ENCODE peak calls at places on chromosomes 7 and 10, in six cellular contexts. One of them, this sample, is unnamed.

GRCh38 chr10:91756286-91756685 is 41.9 kb upstream of the TNKS2 start:
- DNase-seq in AG09309: peak; percentile 7
- DNase-seq in right lobe of liver: no peak
- DNase-seq in cardiac muscle cell: peak; percentile 56
- DNase-seq in astrocyte: peak; percentile 85
- DNase-seq in PC-3: no peak
- DNase-seq in this sample: no peak

GRCh38 chr10:72881291-72881690 is 12.2 kb upstream of the OIT3 start:
- DNase-seq in AG09309: no peak
- DNase-seq in cardiac muscle cell: no peak
- DNase-seq in astrocyte: no peak
- DNase-seq in PC-3: no peak
- DNase-seq in right lobe of liver: no peak
- DNase-seq in this sample: no peak

GRCh38 chr7:7534031-7534430 is 1.6 kb downstream of the COL28A1 start:
- DNase-seq in PC-3: no peak
- DNase-seq in cardiac muscle cell: no peak
- DNase-seq in AG09309: no peak
- DNase-seq in astrocyte: no peak
- DNase-seq in right lobe of liver: no peak
- DNase-seq in this sample: no peak

GRCh38 chr7:51007708-51008505 is 225.2 kb upstream of the GRB10 start:
- DNase-seq in AG09309: no peak
- DNase-seq in right lobe of liver: no peak
- DNase-seq in cardiac muscle cell: no peak
- DNase-seq in PC-3: no peak
- DNase-seq in astrocyte: no peak
- DNase-seq in this sample: no peak

GRCh38 chr10:101485681-101486554 is 102.1 kb downstream of the POLL start:
- DNase-seq in right lobe of liver: peak; percentile 70
- DNase-seq in AG09309: no peak
- DNase-seq in cardiac muscle cell: peak; percentile 15
- DNase-seq in PC-3: no peak
- DNase-seq in astrocyte: no peak
- DNase-seq in this sample: peak; percentile 35

GRCh38 chr7:34066968-34067367 is 161.6 kb downstream of the BMPER start:
- DNase-seq in astrocyte: no peak
- DNase-seq in right lobe of liver: no peak
- DNase-seq in cardiac muscle cell: no peak
- DNase-seq in PC-3: peak; percentile 19
- DNase-seq in AG09309: no peak
- DNase-seq in this sample: no peak

GRCh38 chr10:24989867-24990266 is 26.1 kb downstream of the ENKUR start:
- DNase-seq in astrocyte: no peak
- DNase-seq in right lobe of liver: no peak
- DNase-seq in PC-3: peak; percentile 39
- DNase-seq in cardiac muscle cell: no peak
- DNase-seq in AG09309: no peak
- DNase-seq in this sample: no peak

GRCh38 chr7:46774515-46774914 is 807.4 kb downstream of the TNS3 start:
- DNase-seq in astrocyte: no peak
- DNase-seq in right lobe of liver: no peak
- DNase-seq in cardiac muscle cell: peak; percentile 19
- DNase-seq in PC-3: no peak
- DNase-seq in AG09309: no peak
- DNase-seq in this sample: no peak

GRCh38 chr7:44880317-44881018 is 4.9 kb downstream of the PURB start:
- DNase-seq in PC-3: no peak
- DNase-seq in AG09309: no peak
- DNase-seq in cardiac muscle cell: no peak
- DNase-seq in right lobe of liver: no peak
- DNase-seq in astrocyte: no peak
- DNase-seq in this sample: no peak

GRCh38 chr10:132544744-132545658 is 7.4 kb downstream of the INPP5A start:
- DNase-seq in AG09309: no peak
- DNase-seq in PC-3: no peak
- DNase-seq in right lobe of liver: no peak
- DNase-seq in astrocyte: no peak
- DNase-seq in cardiac muscle cell: no peak
- DNase-seq in this sample: no peak

GRCh38 chr7:144941127-144941526 is 105.3 kb upstream of the TPK1 start:
- DNase-seq in PC-3: no peak
- DNase-seq in AG09309: no peak
- DNase-seq in right lobe of liver: no peak
- DNase-seq in cardiac muscle cell: no peak
- DNase-seq in astrocyte: no peak
- DNase-seq in this sample: no peak

GRCh38 chr7:93196331-93196730 is 29.9 kb downstream of the HEPACAM2 start:
- DNase-seq in right lobe of liver: no peak
- DNase-seq in astrocyte: no peak
- DNase-seq in PC-3: no peak
- DNase-seq in AG09309: no peak
- DNase-seq in cardiac muscle cell: no peak
- DNase-seq in this sample: no peak

GRCh38 chr7:74083928-74084721 is 521 bp downstream of the LIMK1 start:
- DNase-seq in cardiac muscle cell: peak; percentile 44
- DNase-seq in AG09309: no peak
- DNase-seq in PC-3: peak; percentile 31
- DNase-seq in astrocyte: peak; percentile 36
- DNase-seq in right lobe of liver: no peak
- DNase-seq in this sample: no peak

GRCh38 chr10:16612148-16612742 is 90.6 kb upstream of the C1QL3 start:
- DNase-seq in astrocyte: peak; percentile 33
- DNase-seq in PC-3: peak; percentile 16
- DNase-seq in right lobe of liver: no peak
- DNase-seq in cardiac muscle cell: peak; percentile 65
- DNase-seq in AG09309: no peak
- DNase-seq in this sample: peak; percentile 12

GRCh38 chr7:130294314-130294713 is 1.4 kb downstream of the CPA4 start:
- DNase-seq in AG09309: no peak
- DNase-seq in right lobe of liver: no peak
- DNase-seq in cardiac muscle cell: no peak
- DNase-seq in PC-3: no peak
- DNase-seq in astrocyte: peak; percentile 78
- DNase-seq in this sample: no peak

GRCh38 chr7:120743128-120743527 is 114.8 kb downstream of the TSPAN12 start:
- DNase-seq in cardiac muscle cell: no peak
- DNase-seq in astrocyte: no peak
- DNase-seq in PC-3: peak; percentile 82
- DNase-seq in AG09309: no peak
- DNase-seq in right lobe of liver: no peak
- DNase-seq in this sample: no peak

GRCh38 chr7:76383089-76383944 is 24.5 kb upstream of the YWHAG start:
- DNase-seq in right lobe of liver: no peak
- DNase-seq in AG09309: no peak
- DNase-seq in astrocyte: no peak
- DNase-seq in PC-3: no peak
- DNase-seq in cardiac muscle cell: peak; percentile 31
- DNase-seq in this sample: no peak

GRCh38 chr7:79620291-79620690 is 166.8 kb upstream of the MAGI2 start:
- DNase-seq in AG09309: no peak
- DNase-seq in right lobe of liver: no peak
- DNase-seq in PC-3: peak; percentile 80
- DNase-seq in astrocyte: no peak
- DNase-seq in cardiac muscle cell: peak; percentile 3
- DNase-seq in this sample: no peak

GRCh38 chr7:135831451-135832220 is 83.0 kb upstream of the FAM180A start:
- DNase-seq in PC-3: no peak
- DNase-seq in astrocyte: no peak
- DNase-seq in AG09309: no peak
- DNase-seq in cardiac muscle cell: peak; percentile 15
- DNase-seq in right lobe of liver: no peak
- DNase-seq in this sample: no peak

GRCh38 chr7:37942934-37943610 is 22.6 kb downstream of the EPDR1 start:
- DNase-seq in AG09309: no peak
- DNase-seq in right lobe of liver: peak; percentile 82
- DNase-seq in astrocyte: peak; percentile 62
- DNase-seq in PC-3: no peak
- DNase-seq in cardiac muscle cell: peak; percentile 65
- DNase-seq in this sample: no peak

GRCh38 chr10:133334495-133335237 is 2.0 kb downstream of the CALY start:
- DNase-seq in astrocyte: no peak
- DNase-seq in right lobe of liver: no peak
- DNase-seq in AG09309: no peak
- DNase-seq in cardiac muscle cell: peak; percentile 41
- DNase-seq in PC-3: no peak
- DNase-seq in this sample: no peak

GRCh38 chr7:4633012-4633411 is 49.1 kb upstream of the FOXK1 start:
- DNase-seq in astrocyte: peak; percentile 41
- DNase-seq in cardiac muscle cell: peak; percentile 21
- DNase-seq in AG09309: no peak
- DNase-seq in PC-3: peak; percentile 77
- DNase-seq in right lobe of liver: no peak
- DNase-seq in this sample: no peak

GRCh38 chr7:130887182-130888016 is 153.4 kb upstream of the KLF14 start:
- DNase-seq in cardiac muscle cell: peak; percentile 75
- DNase-seq in right lobe of liver: no peak
- DNase-seq in astrocyte: peak; percentile 87
- DNase-seq in PC-3: peak; percentile 91
- DNase-seq in AG09309: peak; percentile 67
- DNase-seq in this sample: no peak

GRCh38 chr10:5317547-5318107 is 47.1 kb upstream of the UCN3 start:
- DNase-seq in right lobe of liver: no peak
- DNase-seq in astrocyte: peak; percentile 59
- DNase-seq in PC-3: peak; percentile 81
- DNase-seq in AG09309: peak; percentile 33
- DNase-seq in cardiac muscle cell: peak; percentile 40
- DNase-seq in this sample: no peak

GRCh38 chr7:151897201-151897711 is 20.3 kb upstream of the PRKAG2 start:
- DNase-seq in AG09309: no peak
- DNase-seq in right lobe of liver: peak; percentile 81
- DNase-seq in astrocyte: no peak
- DNase-seq in PC-3: peak; percentile 16
- DNase-seq in cardiac muscle cell: peak; percentile 17
- DNase-seq in this sample: no peak

GRCh38 chr7:6228363-6228762 is 44.1 kb downstream of the CYTH3 start:
- DNase-seq in PC-3: no peak
- DNase-seq in AG09309: no peak
- DNase-seq in astrocyte: no peak
- DNase-seq in right lobe of liver: no peak
- DNase-seq in cardiac muscle cell: peak; percentile 77
- DNase-seq in this sample: no peak

GRCh38 chr7:142935941-142936565 is 2.5 kb upstream of the TRPV5 start:
- DNase-seq in cardiac muscle cell: no peak
- DNase-seq in PC-3: no peak
- DNase-seq in astrocyte: no peak
- DNase-seq in AG09309: no peak
- DNase-seq in right lobe of liver: no peak
- DNase-seq in this sample: no peak

DNA sequence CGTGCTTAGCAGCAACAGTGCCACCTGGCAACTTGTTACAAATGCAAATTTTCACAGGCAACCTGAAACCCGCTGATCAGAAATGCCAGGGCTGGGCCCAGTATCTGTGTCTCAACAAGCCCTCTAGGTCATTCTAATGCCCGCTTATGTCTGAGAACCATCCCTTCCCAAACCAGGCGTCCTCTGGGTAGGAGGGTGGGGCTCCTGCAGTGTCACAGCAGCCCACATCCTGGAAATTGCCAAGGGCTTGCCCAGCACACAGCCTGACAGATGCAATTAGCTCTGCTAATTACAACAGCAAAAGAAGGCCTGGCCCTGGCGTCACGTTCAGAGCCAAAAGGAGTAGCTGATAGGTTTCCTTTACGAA is 15.9 kb downstream of the ITPRIP start:
- DNase-seq in cardiac muscle cell: no peak
- DNase-seq in AG09309: no peak
- DNase-seq in astrocyte: no peak
- DNase-seq in PC-3: no peak
- DNase-seq in right lobe of liver: no peak
- DNase-seq in this sample: no peak
- TF ChIP-seq CTCF in cardiac muscle cell: no peak
- TF ChIP-seq CTCF in AG09309: no peak
- TF ChIP-seq CTCF in astrocyte: no peak
- TF ChIP-seq CTCF in PC-3: no peak
- TF ChIP-seq CTCF in right lobe of liver: no peak
- TF ChIP-seq CTCF in this sample: no peak

GRCh38 chr10:95236068-95236903 is 42.2 kb downstream of the ACSM6 start:
- DNase-seq in AG09309: peak; percentile 71
- DNase-seq in cardiac muscle cell: peak; percentile 37
- DNase-seq in right lobe of liver: no peak
- DNase-seq in PC-3: peak; percentile 73
- DNase-seq in astrocyte: peak; percentile 85
- DNase-seq in this sample: peak; percentile 38
- H3K4me3 ChIP-seq in AG09309: no peak overlapping the region
- H3K4me3 ChIP-seq in cardiac muscle cell: no peak overlapping the region
- H3K4me3 ChIP-seq in right lobe of liver: no peak overlapping the region
- H3K4me3 ChIP-seq in PC-3: peak overlapping the region; percentile 22
- H3K4me3 ChIP-seq in astrocyte: peak overlapping the region; percentile 4
- H3K4me3 ChIP-seq in this sample: no peak overlapping the region

GRCh38 chr10:10530313-10530712 is 487.4 kb upstream of the CELF2 start:
- DNase-seq in PC-3: no peak
- DNase-seq in right lobe of liver: no peak
- DNase-seq in AG09309: no peak
- DNase-seq in cardiac muscle cell: no peak
- DNase-seq in astrocyte: no peak
- DNase-seq in this sample: no peak
- TF ChIP-seq CTCF in PC-3: no peak
- TF ChIP-seq CTCF in right lobe of liver: no peak
- TF ChIP-seq CTCF in AG09309: no peak
- TF ChIP-seq CTCF in cardiac muscle cell: no peak
- TF ChIP-seq CTCF in astrocyte: no peak
- TF ChIP-seq CTCF in this sample: no peak

GRCh38 chr10:122426834-122427233 is 27.6 kb upstream of the ARMS2 start:
- DNase-seq in astrocyte: no peak
- DNase-seq in PC-3: no peak
- DNase-seq in cardiac muscle cell: no peak
- DNase-seq in right lobe of liver: no peak
- DNase-seq in AG09309: no peak
- DNase-seq in this sample: no peak

GRCh38 chr10:122421747-122422146 is 32.7 kb upstream of the ARMS2 start:
- DNase-seq in cardiac muscle cell: peak; percentile 9
- DNase-seq in PC-3: no peak
- DNase-seq in astrocyte: no peak
- DNase-seq in AG09309: no peak
- DNase-seq in right lobe of liver: no peak
- DNase-seq in this sample: no peak

GRCh38 chr10:122422266-122422980 is 32.0 kb upstream of the ARMS2 start:
- DNase-seq in PC-3: no peak
- DNase-seq in AG09309: no peak
- DNase-seq in right lobe of liver: no peak
- DNase-seq in cardiac muscle cell: no peak
- DNase-seq in astrocyte: no peak
- DNase-seq in this sample: no peak

GRCh38 chr10:122421054-122421625 is 33.3 kb upstream of the ARMS2 start:
- DNase-seq in cardiac muscle cell: no peak
- DNase-seq in PC-3: no peak
- DNase-seq in AG09309: peak; percentile 37
- DNase-seq in astrocyte: no peak
- DNase-seq in right lobe of liver: no peak
- DNase-seq in this sample: no peak

DNA sequence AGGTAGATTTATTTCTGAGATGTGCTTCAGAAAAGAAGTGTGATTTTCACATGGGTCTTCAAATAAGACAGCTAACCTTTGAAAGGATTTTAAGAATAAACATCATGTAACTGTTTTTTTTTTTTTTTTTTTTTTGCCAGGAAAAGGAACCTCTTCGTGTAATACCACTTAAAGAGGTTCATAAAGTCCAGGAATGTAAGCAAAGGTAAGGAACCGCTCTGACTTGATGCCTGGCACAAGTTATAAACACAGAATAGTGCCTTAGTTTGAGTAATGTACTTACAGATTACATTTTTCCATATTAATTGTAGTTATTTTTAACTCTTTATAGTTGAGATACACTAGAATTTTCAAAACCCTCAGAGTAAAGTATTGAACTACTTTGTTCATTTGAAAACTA is 30.4 kb upstream of the ARMS2 start:
- DNase-seq in cardiac muscle cell: no peak
- DNase-seq in AG09309: no peak
- DNase-seq in astrocyte: no peak
- DNase-seq in PC-3: no peak
- DNase-seq in right lobe of liver: no peak
- DNase-seq in this sample: no peak
- H3K4me3 ChIP-seq in cardiac muscle cell: no peak overlapping the region
- H3K4me3 ChIP-seq in AG09309: no peak overlapping the region
- H3K4me3 ChIP-seq in astrocyte: no peak overlapping the region
- H3K4me3 ChIP-seq in PC-3: no peak overlapping the region
- H3K4me3 ChIP-seq in right lobe of liver: no peak overlapping the region
- H3K4me3 ChIP-seq in this sample: no peak overlapping the region

This sample was measured in retinal pigment epithelial cell.